ENCODE peak calls at places on chromosome 3, in six cellular contexts. D, H, V, P, G and F are unnamed samples.

GRCh38 chr3:113210608-113211369 is 568 bp upstream of the BOC start:
- DNase-seq in H (no peak), P (no peak), G (no peak), V (peak), D (no peak), F (peak)

GRCh38 chr3:177424541-177424940 is 227.3 kb upstream of the TBL1XR1 start:
- DNase-seq in G (no peak), P (no peak), D (no peak), V (no peak), H (no peak), F (no peak)

GRCh38 chr3:23479026-23479425 is 275.9 kb downstream of the UBE2E2 start:
- DNase-seq in P (no peak), D (no peak), G (no peak), V (no peak), H (no peak), F (no peak)

GRCh38 chr3:64563776-64564175 is 124.0 kb downstream of the ADAMTS9 start:
- DNase-seq in P (no peak), G (no peak), D (no peak), H (no peak), V (no peak), F (no peak)

GRCh38 chr3:115062009-115062408 is 85.1 kb downstream of the ZBTB20 start:
- DNase-seq in G (no peak), D (no peak), P (no peak), H (no peak), V (no peak), F (no peak)

GRCh38 chr3:142027713-142028112 is 121.6 kb downstream of the TFDP2 start:
- DNase-seq in V (peak), D (no peak), G (no peak), H (peak), P (no peak), F (no peak)

GRCh38 chr3:43998374-43998840 is 243.3 kb upstream of the TOPAZ1 start:
- DNase-seq in P (no peak), G (no peak), V (no peak), D (no peak), H (no peak), F (no peak)

GRCh38 chr3:124491098-124491497 is 239.2 kb upstream of the UMPS start:
- DNase-seq in H (no peak), D (no peak), G (no peak), V (no peak), P (no peak), F (no peak)

GRCh38 chr3:10142707-10143560 is 1.4 kb downstream of the VHL start:
- DNase-seq in P (no peak), H (peak), D (peak), G (no peak), V (peak), F (no peak)

GRCh38 chr3:162437480-162437879 is 940.9 kb downstream of the OTOL1 start:
- DNase-seq in G (no peak), H (no peak), V (no peak), P (no peak), D (no peak), F (no peak)

GRCh38 chr3:128307781-128308469 is 154.6 kb downstream of the EEFSEC start:
- DNase-seq in H (no peak), V (no peak), G (no peak), D (no peak), P (no peak), F (no peak)

GRCh38 chr3:39541917-39542329 is 74.4 kb downstream of the MOBP start:
- DNase-seq in P (no peak), V (peak), G (no peak), H (peak), D (peak), F (no peak)

GRCh38 chr3:147890114-147890513 is 480.9 kb downstream of the ZIC1 start:
- DNase-seq in D (no peak), G (peak), P (no peak), H (no peak), V (no peak), F (no peak)

GRCh38 chr3:149091983-149092382 is 5.7 kb upstream of the HLTF start:
- DNase-seq in H (no peak), P (no peak), G (no peak), D (no peak), V (no peak), F (no peak)

GRCh38 chr3:149089395-149089794 is 3.1 kb upstream of the HLTF start:
- DNase-seq in G (no peak), P (no peak), V (no peak), H (no peak), D (no peak), F (no peak)

GRCh38 chr3:149087208-149087607 is 875 bp upstream of the HLTF start:
- DNase-seq in P (no peak), H (no peak), V (no peak), D (no peak), G (no peak), F (no peak)

GRCh38 chr3:149086232-149086988 is at the start of gene HLTF:
- DNase-seq in P (peak), D (peak), H (peak), G (peak), V (peak), F (peak)

DNA sequence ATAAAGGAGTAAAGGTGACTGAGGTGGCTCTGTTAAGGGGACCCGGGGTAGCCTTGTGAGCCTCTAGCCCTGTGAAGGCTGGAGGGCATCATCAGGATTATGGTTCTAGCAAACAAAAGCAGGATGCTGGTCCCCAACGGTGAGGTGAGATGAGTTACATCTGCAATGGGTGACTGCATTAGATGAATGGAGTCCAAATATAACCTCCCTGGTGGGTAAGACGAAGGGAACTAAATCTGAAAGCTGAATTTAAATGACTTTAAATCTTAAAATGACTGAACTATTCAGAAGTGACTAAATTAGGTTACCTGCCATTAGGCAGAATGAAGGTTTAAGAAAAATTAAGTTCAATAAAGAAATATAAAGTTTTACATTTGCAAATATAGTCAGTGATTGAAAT is 4.6 kb upstream of the HLTF start:
- DNase-seq in V (no peak), H (no peak), P (no peak), G (no peak), D (no peak), F (no peak)
- TF ChIP-seq USF2 in V (no peak), H (no peak), P (no peak), G (no peak), D (no peak), F (no peak)

GRCh38 chr3:65856907-65857306 is 181.8 kb downstream of the MAGI1 start:
- DNase-seq in D (no peak), V (no peak), H (no peak), P (peak), G (no peak), F (no peak)

GRCh38 chr3:65851827-65852226 is 186.9 kb downstream of the MAGI1 start:
- DNase-seq in H (no peak), P (no peak), G (no peak), V (no peak), D (no peak), F (no peak)

GRCh38 chr3:65855370-65856100 is 183.2 kb downstream of the MAGI1 start:
- DNase-seq in V (no peak), H (no peak), D (no peak), P (peak), G (no peak), F (no peak)

GRCh38 chr3:65857327-65857726 is 181.4 kb downstream of the MAGI1 start:
- DNase-seq in D (no peak), P (peak), H (no peak), G (no peak), V (no peak), F (no peak)

GRCh38 chr3:65854606-65855304 is 184.0 kb downstream of the MAGI1 start:
- DNase-seq in D (no peak), V (no peak), G (no peak), H (no peak), P (no peak), F (no peak)
- TF ChIP-seq CHD2 in D (no peak), V (no peak), G (no peak), H (no peak), P (no peak), F (no peak)

DNA sequence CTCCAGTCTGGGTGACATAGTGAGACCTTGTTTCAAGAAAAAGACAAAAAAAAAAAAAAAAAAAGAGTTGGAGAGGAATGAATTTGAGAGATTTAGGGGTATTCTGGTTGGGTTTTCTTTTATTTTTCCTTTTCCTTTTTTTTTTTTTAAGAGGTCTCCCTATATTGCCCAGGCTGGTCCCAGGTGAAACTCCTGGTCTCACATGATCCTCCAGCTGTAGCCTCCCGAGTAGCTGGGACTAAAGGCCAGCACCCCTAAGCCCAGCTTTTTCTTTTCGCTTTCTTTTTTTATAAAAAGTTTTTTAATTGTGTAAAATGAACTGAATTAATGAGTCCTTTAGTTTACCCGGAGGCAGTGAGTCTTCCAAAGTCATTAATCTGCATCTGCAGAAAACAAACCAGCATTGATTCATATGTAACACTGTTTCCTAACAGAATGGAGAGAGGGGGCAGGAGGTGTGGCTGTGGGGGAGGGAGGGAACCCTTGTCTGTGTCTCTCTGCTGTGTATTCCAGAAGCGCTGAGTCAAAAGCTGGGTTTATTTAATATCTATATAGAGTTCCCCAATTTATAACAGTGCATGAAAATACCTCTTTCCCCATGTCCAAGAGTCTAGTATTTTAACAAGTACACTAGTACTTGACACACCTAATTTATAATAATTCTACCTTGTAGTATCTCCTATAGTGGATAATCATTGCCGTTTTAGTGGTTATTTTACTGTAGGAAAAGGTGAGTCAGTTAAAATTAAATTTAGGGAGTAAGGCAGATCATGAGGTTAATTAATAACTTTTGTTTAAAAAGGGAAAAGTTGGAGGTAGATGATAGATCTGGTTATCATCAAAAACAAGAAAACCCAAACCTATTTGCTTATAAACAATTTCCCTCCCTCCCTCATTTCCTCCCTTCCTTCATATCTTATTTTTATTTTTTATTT is 2.6 kb upstream of the DPPA4 start:
- DNase-seq in D (no peak), G (no peak), H (no peak), P (no peak), V (no peak), F (no peak)
- TF ChIP-seq USF2 in D (no peak), G (no peak), H (no peak), P (no peak), V (no peak), F (no peak)

GRCh38 chr3:27669505-27670085 is 52.5 kb downstream of the EOMES start:
- DNase-seq in G (peak), P (no peak), V (no peak), H (no peak), D (no peak), F (no peak)

GRCh38 chr3:27667751-27668150 is 54.4 kb downstream of the EOMES start:
- DNase-seq in H (no peak), G (no peak), V (no peak), P (peak), D (no peak), F (no peak)

GRCh38 chr3:27670619-27671018 is 51.5 kb downstream of the EOMES start:
- DNase-seq in P (no peak), D (no peak), G (no peak), H (no peak), V (no peak), F (no peak)

GRCh38 chr3:27666277-27666676 is 55.8 kb downstream of the EOMES start:
- DNase-seq in G (no peak), H (no peak), P (no peak), D (no peak), V (no peak), F (no peak)

DNA sequence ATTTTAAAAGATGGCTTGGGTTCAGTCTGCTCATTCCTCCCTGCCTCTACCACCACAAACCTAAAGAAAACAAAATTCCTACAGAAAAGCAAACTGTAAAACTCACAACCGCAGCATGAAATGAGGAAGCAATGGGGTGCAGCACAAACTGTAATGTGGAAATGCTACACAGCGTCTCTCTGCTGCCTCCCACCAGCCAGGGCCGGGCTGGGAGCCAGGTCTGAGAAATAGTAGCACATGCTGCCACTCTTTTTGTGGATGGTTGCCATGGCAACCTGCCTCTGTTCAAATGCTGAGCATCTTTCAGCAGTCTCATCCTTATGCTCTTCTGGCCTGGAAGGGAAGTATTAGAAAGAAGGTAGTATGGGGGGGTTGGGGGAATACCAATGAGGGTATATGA is 55.4 kb downstream of the EOMES start:
- DNase-seq in P (no peak), G (no peak), H (peak), D (no peak), V (peak), F (peak)
- TF ChIP-seq CHD2 in P (no peak), G (no peak), H (no peak), D (no peak), V (no peak), F (no peak)

DNA sequence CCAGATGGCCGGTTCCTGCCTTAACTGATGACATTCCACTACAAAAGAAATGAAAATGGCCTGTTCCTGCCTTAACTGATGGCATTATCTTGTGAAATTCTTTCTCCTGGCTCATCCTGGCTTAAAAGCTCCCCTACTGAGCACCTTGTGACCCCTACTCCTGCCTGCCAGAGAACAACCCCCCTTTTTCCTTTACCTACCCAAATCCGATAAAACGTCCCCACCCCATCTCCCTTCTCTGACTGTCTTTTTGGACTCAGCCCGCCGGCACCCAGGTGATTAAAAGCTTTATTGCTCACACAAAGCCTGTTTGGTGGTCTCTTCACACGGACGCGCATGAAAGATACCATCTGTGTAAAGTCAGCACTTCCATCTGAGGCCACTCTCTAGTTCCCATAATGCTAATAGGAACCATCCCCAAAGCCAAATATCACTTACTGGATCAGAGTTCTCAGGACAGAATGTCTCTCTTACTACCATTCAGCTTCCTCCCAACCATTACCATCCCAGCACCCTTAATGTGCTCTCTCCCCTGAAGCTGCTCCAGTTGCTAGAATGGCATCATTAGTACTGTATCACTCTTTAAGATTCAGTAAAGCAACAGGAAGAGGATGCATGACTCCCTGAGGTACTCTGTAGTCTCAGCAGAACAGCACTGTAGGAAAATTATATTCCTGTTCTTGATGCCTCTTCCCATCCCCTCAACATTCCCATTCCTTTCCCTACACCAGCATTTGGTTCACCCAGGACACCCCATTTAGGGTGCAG is 2.3 kb upstream of the HRG start:
- DNase-seq in G (no peak), V (no peak), H (no peak), P (no peak), D (no peak), F (peak)
- TF ChIP-seq USF2 in G (no peak), V (no peak), H (no peak), P (no peak), D (no peak), F (no peak)

GRCh38 chr3:133662256-133662773 is 574 bp upstream of the TOPBP1 start:
- DNase-seq in H (peak), P (peak), V (peak), D (peak), G (no peak), F (no peak)

GRCh38 chr3:133661454-133662255 is at the start of gene TOPBP1:
- DNase-seq in G (no peak), P (peak), H (peak), D (peak), V (peak), F (peak)

GRCh38 chr3:133659806-133660205 is 1.9 kb downstream of the TOPBP1 start:
- DNase-seq in P (no peak), G (no peak), H (no peak), D (no peak), V (no peak), F (no peak)

GRCh38 chr3:133667118-133667517 is 5.4 kb upstream of the TOPBP1 start:
- DNase-seq in V (no peak), D (no peak), H (no peak), G (no peak), P (no peak), F (no peak)

DNA sequence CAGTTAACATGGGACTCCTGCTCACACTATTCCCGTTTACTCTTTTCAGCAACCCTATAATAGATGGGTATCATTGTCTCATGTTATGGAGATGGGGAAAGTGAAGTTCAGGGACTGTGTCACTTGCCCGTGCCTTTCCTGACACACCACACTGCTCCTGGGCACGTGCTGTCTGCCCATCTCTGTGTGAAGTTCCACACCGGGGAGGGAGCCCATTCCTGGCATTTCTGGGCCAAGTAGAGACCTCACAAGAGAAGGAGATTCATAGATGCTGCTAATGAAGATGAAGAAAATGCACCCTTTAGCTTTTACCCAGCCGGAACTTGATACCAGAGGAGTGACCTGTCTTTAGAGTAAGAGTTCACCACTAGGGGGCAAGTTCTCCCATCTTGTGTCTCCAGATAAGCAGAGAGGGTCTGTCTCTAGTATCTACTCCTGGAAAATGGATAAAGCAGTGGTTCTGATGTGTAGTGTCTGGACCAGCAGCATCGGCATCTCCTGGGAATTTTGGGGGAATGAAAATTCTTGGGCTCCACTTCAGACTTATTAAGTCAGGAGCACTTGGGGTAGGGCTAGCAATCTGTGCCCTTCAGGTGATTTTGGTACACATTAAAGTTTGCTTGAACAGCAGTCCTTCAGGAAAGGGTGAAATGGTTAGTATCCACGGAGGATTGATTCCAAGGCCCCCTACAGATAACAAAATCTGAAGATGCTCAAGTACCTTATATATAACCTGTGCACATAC is 2.0 kb upstream of the TOPBP1 start:
- DNase-seq in V (peak), H (peak), D (peak), G (no peak), P (peak), F (no peak)
- TF ChIP-seq CHD2 in V (no peak), H (no peak), D (no peak), G (no peak), P (no peak), F (no peak)

GRCh38 chr3:54900954-54901591 is 26.8 kb downstream of the LRTM1 start:
- DNase-seq in D (no peak), P (no peak), V (no peak), H (no peak), G (no peak), F (no peak)

GRCh38 chr3:54897028-54897711 is 30.7 kb downstream of the LRTM1 start:
- DNase-seq in P (no peak), V (no peak), H (no peak), G (no peak), D (no peak), F (no peak)

GRCh38 chr3:54895613-54896012 is 32.2 kb downstream of the LRTM1 start:
- DNase-seq in D (no peak), G (no peak), P (no peak), V (no peak), H (no peak), F (no peak)

GRCh38 chr3:54902286-54902685 is 25.6 kb downstream of the LRTM1 start:
- DNase-seq in P (no peak), G (no peak), H (no peak), D (no peak), V (no peak), F (no peak)

GRCh38 chr3:54899273-54899672 is 28.6 kb downstream of the LRTM1 start:
- DNase-seq in H (no peak), D (no peak), V (no peak), P (no peak), G (no peak), F (no peak)
- TF ChIP-seq USF2 in H (no peak), D (no peak), V (no peak), P (no peak), G (no peak), F (no peak)

GRCh38 chr3:102573483-102574028 is 138.7 kb downstream of the ZPLD1 start:
- DNase-seq in G (no peak), D (no peak), V (no peak), H (no peak), P (no peak), F (no peak)
- TF ChIP-seq CHD2 in G (no peak), D (no peak), V (no peak), H (no peak), P (no peak), F (no peak)

GRCh38 chr3:182384182-182384581 is 409.1 kb upstream of the ATP11B start:
- DNase-seq in D (peak), G (no peak), V (no peak), H (no peak), P (no peak), F (no peak)
- TF ChIP-seq USF2 in D (no peak), G (no peak), V (no peak), H (no peak), P (no peak), F (no peak)

GRCh38 chr3:908839-909238 is 184.0 kb upstream of the CNTN6 start:
- DNase-seq in D (no peak), G (no peak), P (no peak), H (no peak), V (peak), F (no peak)
- TF ChIP-seq CHD2 in D (no peak), G (no peak), P (no peak), H (no peak), V (no peak), F (no peak)